ENCODE peak calls at places on chromosomes 5 and 9, in four cellular contexts. Q, X, C and P are unnamed samples.

GRCh38 chr5:134846641-134846960 is 833 bp downstream of the C5orf24 start:
- DNase-seq in C (no peak), Q (no peak), X (peak), P (no peak)

GRCh38 chr5:180155331-180155881 is 53.6 kb downstream of the RASGEF1C start:
- DNase-seq in Q (no peak), X (peak), C (no peak), P (no peak)

GRCh38 chr9:127067603-127068220 is 54.7 kb downstream of the ANGPTL2 start:
- DNase-seq in C (no peak), Q (peak), X (no peak), P (no peak)

GRCh38 chr5:44389410-44389879 is at the start of gene FGF10:
- DNase-seq in Q (no peak), X (peak), C (no peak), P (peak)

GRCh38 chr9:115606851-115607250 is 488.9 kb upstream of the TNC start:
- DNase-seq in C (peak), X (no peak), Q (no peak), P (no peak)

GRCh38 chr9:18343799-18344198 is 130.2 kb upstream of the ADAMTSL1 start:
- DNase-seq in Q (no peak), C (peak), X (no peak), P (no peak)

GRCh38 chr9:116837038-116837998 is 150.2 kb downstream of the TRIM32 start:
- DNase-seq in C (no peak), Q (no peak), X (peak), P (no peak)

GRCh38 chr9:82188817-82189216 is 200.2 kb downstream of the SPATA31D1 start:
- DNase-seq in Q (no peak), X (no peak), C (no peak), P (no peak)

GRCh38 chr5:73115399-73116051 is 4.8 kb upstream of the TMEM171 start:
- DNase-seq in Q (no peak), C (peak), X (peak), P (no peak)

GRCh38 chr9:32426278-32426939 is 42.0 kb downstream of the ACO1 start:
- DNase-seq in Q (no peak), X (no peak), C (peak), P (no peak)

GRCh38 chr5:132979976-132980375 is 16.5 kb upstream of the AFF4 start:
- DNase-seq in X (no peak), C (no peak), Q (no peak), P (no peak)

GRCh38 chr9:76607730-76608475 is 148.9 kb downstream of the GCNT1 start:
- DNase-seq in Q (no peak), X (no peak), C (no peak), P (no peak)

GRCh38 chr9:115193777-115194176 is 75.8 kb upstream of the TNC start:
- DNase-seq in Q (no peak), X (no peak), C (no peak), P (no peak)

GRCh38 chr5:23012842-23013241 is 159.7 kb upstream of the CDH12 start:
- DNase-seq in Q (no peak), X (no peak), C (no peak), P (no peak)

GRCh38 chr5:78647838-78648358 is 674 bp downstream of the LHFPL2 start:
- DNase-seq in C (peak), X (peak), Q (no peak), P (no peak)

GRCh38 chr9:6428940-6429889 is 16.2 kb downstream of the UHRF2 start:
- DNase-seq in X (no peak), C (no peak), Q (no peak), P (no peak)

GRCh38 chr9:123660691-123661090 is 269.2 kb downstream of the DENND1A start:
- DNase-seq in Q (no peak), C (no peak), X (no peak), P (no peak)

GRCh38 chr9:126058631-126059030 is 268.0 kb upstream of the MVB12B start:
- DNase-seq in C (no peak), Q (no peak), X (peak), P (no peak)

GRCh38 chr9:113963017-113963620 is 87.0 kb downstream of the ZNF618 start:
- DNase-seq in Q (peak), X (peak), C (peak), P (peak)

GRCh38 chr9:98419260-98419603 is 163.8 kb upstream of the TBC1D2 start:
- DNase-seq in X (peak), C (no peak), Q (no peak), P (no peak)

GRCh38 chr5:151924564-151925395 is at the start of gene GLRA1:
- DNase-seq in X (peak), C (peak), Q (no peak), P (peak)

GRCh38 chr9:72038408-72038807 is 22.0 kb downstream of the C9orf57 start:
- DNase-seq in X (no peak), C (no peak), Q (no peak), P (no peak)

GRCh38 chr9:4583001-4583400 is 79.1 kb upstream of the PLPP6 start:
- DNase-seq in X (peak), Q (no peak), C (no peak), P (no peak)

GRCh38 chr9:129182625-129183494 is 4.8 kb upstream of the IER5L start:
- DNase-seq in X (peak), Q (no peak), C (no peak), P (peak)

GRCh38 chr5:1140188-1140817 is 28.4 kb upstream of the SLC12A7 start:
- DNase-seq in Q (peak), X (peak), C (peak), P (no peak)

GRCh38 chr9:35547889-35548418 is 57.1 kb upstream of the TESK1 start:
- DNase-seq in Q (no peak), C (no peak), X (no peak), P (no peak)

GRCh38 chr9:69768101-69768500 is 8.3 kb upstream of the PTAR1 start:
- DNase-seq in C (peak), X (no peak), Q (no peak), P (no peak)